ENCODE peak calls at places on chromosome 17, in nine cellular contexts. A, E, Q, H, G, U, Y, L and K are unnamed samples.

GRCh38 chr17:65185686-65186382 is 48.7 kb downstream of the RGS9 start:
- DNase-seq in A (no peak), E (no peak), Q (no peak), H (no peak), G (no peak), U (no peak), Y (no peak), L (no peak), K (no peak)

GRCh38 chr17:58219789-58220183 is 731 bp upstream of the MKS1 start:
- DNase-seq in A (no peak), E (no peak), Q (no peak), H (no peak), G (no peak), U (no peak), Y (no peak), L (no peak), K (no peak)

GRCh38 chr17:59487161-59487873 is 78.1 kb upstream of the DHX40 start:
- DNase-seq in A (no peak), E (no peak), Q (no peak), H (no peak), G (no peak), U (no peak), Y (no peak), L (no peak), K (peak)

GRCh38 chr17:38898812-38899348 is 26.5 kb upstream of the LASP1NB start:
- DNase-seq in A (no peak), E (no peak), Q (peak), H (no peak), G (peak), U (peak), Y (no peak), L (no peak), K (no peak)

GRCh38 chr17:38667099-38667786 is 7.5 kb downstream of the EPOP start:
- DNase-seq in A (peak), E (peak), Q (no peak), H (peak), G (peak), U (peak), Y (peak), L (peak), K (peak)

GRCh38 chr17:44144966-44145739 is 3.4 kb downstream of the HROB start:
- DNase-seq in A (peak), E (no peak), Q (no peak), H (no peak), G (no peak), U (no peak), Y (no peak), L (no peak), K (no peak)

GRCh38 chr17:63834431-63835166 is 7.1 kb upstream of the FTSJ3 start:
- DNase-seq in A (peak), E (peak), Q (peak), H (no peak), G (peak), U (peak), Y (peak), L (peak), K (peak)

GRCh38 chr17:36127199-36127881 is 23.7 kb downstream of the CCL4 start:
- DNase-seq in A (no peak), E (no peak), Q (no peak), H (no peak), G (no peak), U (no peak), Y (no peak), L (no peak), K (no peak)

GRCh38 chr17:59890720-59891119 is 2.0 kb downstream of the TUBD1 start:
- DNase-seq in A (no peak), E (no peak), Q (no peak), H (no peak), G (no peak), U (no peak), Y (no peak), L (no peak), K (peak)

GRCh38 chr17:38464723-38465419 is 36.6 kb downstream of the ARHGAP23 start:
- DNase-seq in A (peak), E (no peak), Q (no peak), H (no peak), G (peak), U (no peak), Y (peak), L (peak), K (peak)

GRCh38 chr17:35057332-35057915 is 6.1 kb downstream of the RFFL start:
- DNase-seq in A (no peak), E (no peak), Q (no peak), H (no peak), G (no peak), U (no peak), Y (no peak), L (no peak), K (no peak)

GRCh38 chr17:4375039-4375748 is 8.7 kb upstream of the UBE2G1 start:
- DNase-seq in A (no peak), E (no peak), Q (no peak), H (no peak), G (no peak), U (no peak), Y (no peak), L (no peak), K (no peak)

GRCh38 chr17:2137342-2138098 is 82.6 kb downstream of the HIC1 start:
- DNase-seq in A (peak), E (no peak), Q (no peak), H (no peak), G (no peak), U (no peak), Y (no peak), L (no peak), K (peak)

GRCh38 chr17:27569257-27569722 is 61.7 kb upstream of the LGALS9 start:
- DNase-seq in A (peak), E (peak), Q (peak), H (no peak), G (no peak), U (no peak), Y (peak), L (no peak), K (peak)